ENCODE peak calls at places on chromosomes 16 and 17, in five cellular contexts. One of them, this sample, is unnamed.

GRCh38 chr17:81158688-81159590 is 6.4 kb upstream of the PVALEF start:
- DNase-seq in iPS DF 6.9: no peak
- DNase-seq in tibial nerve: no peak
- DNase-seq in astrocyte: no peak
- DNase-seq in right lobe of liver: peak; percentile 18
- DNase-seq in this sample: no peak

GRCh38 chr16:31202402-31203385 is at the start of gene PYCARD:
- DNase-seq in right lobe of liver: peak; percentile 70
- DNase-seq in astrocyte: peak; percentile 31
- DNase-seq in tibial nerve: peak; percentile 19
- DNase-seq in iPS DF 6.9: no peak
- DNase-seq in this sample: no peak

GRCh38 chr16:22927306-22927705 is 113.3 kb downstream of the HS3ST2 start:
- DNase-seq in iPS DF 6.9: no peak
- DNase-seq in astrocyte: no peak
- DNase-seq in tibial nerve: no peak
- DNase-seq in right lobe of liver: no peak
- DNase-seq in this sample: no peak

GRCh38 chr16:89319883-89320716 is 102.6 kb downstream of the ZNF778 start:
- DNase-seq in tibial nerve: no peak
- DNase-seq in right lobe of liver: peak; percentile 79
- DNase-seq in iPS DF 6.9: no peak
- DNase-seq in astrocyte: peak; percentile 82
- DNase-seq in this sample: no peak

GRCh38 chr16:55876854-55877253 is 1.7 kb upstream of the CES5A start:
- DNase-seq in iPS DF 6.9: no peak
- DNase-seq in astrocyte: peak; percentile 32
- DNase-seq in tibial nerve: no peak
- DNase-seq in right lobe of liver: no peak
- DNase-seq in this sample: no peak

GRCh38 chr16:58299757-58300349 is 5.0 kb upstream of the PRSS54 start:
- DNase-seq in right lobe of liver: no peak
- DNase-seq in tibial nerve: no peak
- DNase-seq in astrocyte: no peak
- DNase-seq in iPS DF 6.9: no peak
- DNase-seq in this sample: no peak

GRCh38 chr17:82235775-82236141 is 6.9 kb downstream of the SLC16A3 start:
- DNase-seq in tibial nerve: no peak
- DNase-seq in right lobe of liver: no peak
- DNase-seq in astrocyte: no peak
- DNase-seq in iPS DF 6.9: no peak
- DNase-seq in this sample: no peak

GRCh38 chr17:72788950-72789585 is 303.4 kb downstream of the SLC39A11 start:
- DNase-seq in right lobe of liver: no peak
- DNase-seq in tibial nerve: no peak
- DNase-seq in astrocyte: peak; percentile 16
- DNase-seq in iPS DF 6.9: no peak
- DNase-seq in this sample: no peak

GRCh38 chr16:1645914-1646525 is 32.1 kb upstream of the JPT2 start:
- DNase-seq in tibial nerve: no peak
- DNase-seq in iPS DF 6.9: no peak
- DNase-seq in astrocyte: peak; percentile 20
- DNase-seq in right lobe of liver: no peak
- DNase-seq in this sample: no peak

GRCh38 chr17:42361781-42362186 is 26.5 kb downstream of the STAT3 start:
- DNase-seq in right lobe of liver: no peak
- DNase-seq in tibial nerve: no peak
- DNase-seq in iPS DF 6.9: no peak
- DNase-seq in astrocyte: no peak
- DNase-seq in this sample: no peak

GRCh38 chr17:77427471-77427991 is 286.8 kb downstream of the SEC14L1 start:
- DNase-seq in tibial nerve: no peak
- DNase-seq in astrocyte: peak; percentile 79
- DNase-seq in right lobe of liver: peak; percentile 64
- DNase-seq in iPS DF 6.9: no peak
- DNase-seq in this sample: no peak

GRCh38 chr17:14303343-14304221 is 2.7 kb downstream of the HS3ST3B1 start:
- DNase-seq in right lobe of liver: peak; percentile 33
- DNase-seq in tibial nerve: no peak
- DNase-seq in iPS DF 6.9: no peak
- DNase-seq in astrocyte: no peak
- DNase-seq in this sample: no peak

GRCh38 chr17:39553326-39553945 is 54.3 kb downstream of the NEUROD2 start:
- DNase-seq in tibial nerve: no peak
- DNase-seq in iPS DF 6.9: no peak
- DNase-seq in astrocyte: peak; percentile 57
- DNase-seq in right lobe of liver: no peak
- DNase-seq in this sample: no peak

GRCh38 chr17:49815761-49816281 is 27.3 kb downstream of the KAT7 start:
- DNase-seq in iPS DF 6.9: peak; percentile 55
- DNase-seq in astrocyte: no peak
- DNase-seq in right lobe of liver: no peak
- DNase-seq in tibial nerve: no peak
- DNase-seq in this sample: no peak

GRCh38 chr16:50166511-50167500 is 13.7 kb downstream of the TENT4B start:
- DNase-seq in astrocyte: no peak
- DNase-seq in tibial nerve: no peak
- DNase-seq in iPS DF 6.9: no peak
- DNase-seq in right lobe of liver: no peak
- DNase-seq in this sample: no peak

GRCh38 chr16:4075534-4075933 is 40.7 kb downstream of the ADCY9 start:
- DNase-seq in astrocyte: no peak
- DNase-seq in tibial nerve: no peak
- DNase-seq in iPS DF 6.9: no peak
- DNase-seq in right lobe of liver: no peak
- DNase-seq in this sample: no peak

GRCh38 chr17:6239237-6239798 is 169.1 kb downstream of the WSCD1 start:
- DNase-seq in tibial nerve: no peak
- DNase-seq in right lobe of liver: no peak
- DNase-seq in astrocyte: no peak
- DNase-seq in iPS DF 6.9: no peak
- DNase-seq in this sample: no peak

GRCh38 chr16:85370881-85371651 is 242.1 kb upstream of the GSE1 start:
- DNase-seq in iPS DF 6.9: no peak
- DNase-seq in tibial nerve: peak; percentile 31
- DNase-seq in right lobe of liver: no peak
- DNase-seq in astrocyte: no peak
- DNase-seq in this sample: no peak

GRCh38 chr16:71352466-71352865 is 6.1 kb upstream of the CALB2 start:
- DNase-seq in iPS DF 6.9: no peak
- DNase-seq in astrocyte: no peak
- DNase-seq in right lobe of liver: no peak
- DNase-seq in tibial nerve: no peak
- DNase-seq in this sample: no peak

GRCh38 chr16:71351558-71351901 is 7.0 kb upstream of the CALB2 start:
- DNase-seq in iPS DF 6.9: no peak
- DNase-seq in astrocyte: no peak
- DNase-seq in tibial nerve: no peak
- DNase-seq in right lobe of liver: peak; percentile 71
- DNase-seq in this sample: no peak

GRCh38 chr16:71353736-71354135 is 4.8 kb upstream of the CALB2 start:
- DNase-seq in right lobe of liver: no peak
- DNase-seq in astrocyte: no peak
- DNase-seq in iPS DF 6.9: no peak
- DNase-seq in tibial nerve: no peak
- DNase-seq in this sample: no peak

GRCh38 chr16:71354156-71354555 is 4.4 kb upstream of the CALB2 start:
- DNase-seq in astrocyte: no peak
- DNase-seq in iPS DF 6.9: no peak
- DNase-seq in tibial nerve: no peak
- DNase-seq in right lobe of liver: no peak
- DNase-seq in this sample: no peak

DNA sequence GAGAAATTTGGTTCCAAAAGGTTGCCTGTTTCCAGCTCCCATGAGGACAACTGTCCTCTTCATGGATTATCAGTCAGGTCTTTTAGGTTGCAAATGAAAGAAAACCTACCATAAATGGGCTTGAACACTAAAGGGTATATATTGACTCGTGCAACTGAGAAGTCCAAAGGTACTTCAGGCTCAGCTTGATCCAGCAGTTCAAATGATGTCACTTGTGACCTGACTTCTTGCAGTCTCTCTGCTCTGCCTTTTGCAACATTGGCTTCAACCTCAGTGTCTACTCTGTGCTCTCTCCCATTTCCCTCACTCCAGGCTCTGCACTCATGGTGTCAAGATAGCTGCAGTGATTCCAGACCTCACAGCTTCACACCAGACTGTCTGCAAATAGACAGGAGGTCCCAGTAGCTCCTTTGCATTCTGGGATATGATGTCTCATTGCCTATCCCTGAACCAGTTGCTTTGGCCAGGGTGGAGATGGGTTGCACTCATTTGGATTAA is 5.5 kb upstream of the CALB2 start:
- DNase-seq in right lobe of liver: no peak
- DNase-seq in iPS DF 6.9: no peak
- DNase-seq in astrocyte: no peak
- DNase-seq in tibial nerve: no peak
- DNase-seq in this sample: no peak
- H3K4me3 ChIP-seq in right lobe of liver: no peak overlapping the region
- H3K4me3 ChIP-seq in iPS DF 6.9: no peak overlapping the region
- H3K4me3 ChIP-seq in astrocyte: no peak overlapping the region
- H3K4me3 ChIP-seq in tibial nerve: no peak overlapping the region
- H3K4me3 ChIP-seq in this sample: no peak overlapping the region

GRCh38 chr17:30858556-30859250 is 26.9 kb downstream of the ATAD5 start:
- DNase-seq in iPS DF 6.9: no peak
- DNase-seq in tibial nerve: no peak
- DNase-seq in right lobe of liver: no peak
- DNase-seq in astrocyte: peak; percentile 27
- DNase-seq in this sample: no peak
- H3K4me3 ChIP-seq in iPS DF 6.9: no peak overlapping the region
- H3K4me3 ChIP-seq in tibial nerve: no peak overlapping the region
- H3K4me3 ChIP-seq in right lobe of liver: no peak overlapping the region
- H3K4me3 ChIP-seq in astrocyte: no peak overlapping the region
- H3K4me3 ChIP-seq in this sample: no peak overlapping the region

DNA sequence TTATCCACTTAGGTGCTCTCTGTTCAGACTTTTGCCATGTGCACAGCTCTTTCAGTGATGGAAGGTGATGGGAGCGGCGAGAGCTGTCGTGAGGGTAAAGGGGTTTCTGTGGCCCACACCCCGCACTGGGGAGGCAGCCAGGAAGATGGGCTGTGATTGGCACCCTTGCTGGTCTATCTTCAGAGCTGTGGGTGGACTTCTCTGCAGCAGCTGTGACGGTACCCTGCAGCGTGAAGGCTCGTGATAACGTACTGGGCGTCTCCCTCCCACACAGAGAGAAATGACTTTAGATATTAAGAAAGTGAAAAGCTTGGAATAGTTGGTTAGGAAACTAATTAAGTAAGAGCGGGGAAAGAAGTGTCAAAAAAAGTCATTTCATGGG is 45.8 kb downstream of the MPRIP start:
- DNase-seq in right lobe of liver: no peak
- DNase-seq in tibial nerve: no peak
- DNase-seq in iPS DF 6.9: no peak
- DNase-seq in astrocyte: no peak
- DNase-seq in this sample: no peak
- H3K4me3 ChIP-seq in right lobe of liver: no peak overlapping the region
- H3K4me3 ChIP-seq in tibial nerve: no peak overlapping the region
- H3K4me3 ChIP-seq in iPS DF 6.9: no peak overlapping the region
- H3K4me3 ChIP-seq in astrocyte: no peak overlapping the region
- H3K4me3 ChIP-seq in this sample: no peak overlapping the region

DNA sequence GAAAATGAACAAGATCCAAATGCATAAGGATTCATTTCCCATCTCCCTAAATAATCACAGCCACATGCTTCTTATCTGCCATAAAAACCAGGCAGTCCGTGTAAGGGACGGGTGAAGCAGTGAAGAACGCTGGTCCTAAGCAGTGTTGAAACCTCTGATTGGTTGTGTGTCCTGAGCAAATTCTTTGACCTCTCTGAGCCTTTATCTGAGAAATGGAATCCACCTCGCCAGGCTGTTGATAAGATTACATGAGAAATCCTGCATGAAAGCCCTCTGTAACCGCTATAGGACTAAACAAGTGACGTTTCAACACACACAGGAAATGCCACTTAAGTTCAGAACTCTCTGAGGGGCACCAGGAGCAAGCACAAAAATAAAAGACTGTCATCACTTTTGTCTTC is 26.8 kb downstream of the GAS7 start:
- DNase-seq in iPS DF 6.9: no peak
- DNase-seq in right lobe of liver: no peak
- DNase-seq in astrocyte: no peak
- DNase-seq in tibial nerve: no peak
- DNase-seq in this sample: peak; percentile 5
- H3K4me3 ChIP-seq in iPS DF 6.9: no peak overlapping the region
- H3K4me3 ChIP-seq in right lobe of liver: no peak overlapping the region
- H3K4me3 ChIP-seq in astrocyte: no peak overlapping the region
- H3K4me3 ChIP-seq in tibial nerve: no peak overlapping the region
- H3K4me3 ChIP-seq in this sample: no peak overlapping the region